ENCODE peak calls at places on chromosomes 1 and 21, in four cellular contexts. One of them, this sample, is unnamed.

GRCh38 chr1:198890531-198890930 is 251.7 kb downstream of the PTPRC start:
- DNase-seq in breast epithelium: no peak
- DNase-seq in psoas muscle: no peak
- DNase-seq in CD4-positive, CD25-positive, alpha-beta regulatory T cell: no peak
- DNase-seq in this sample: no peak

GRCh38 chr1:179818260-179818659 is 59.3 kb downstream of the TOR1AIP2 start:
- DNase-seq in breast epithelium: no peak
- DNase-seq in psoas muscle: no peak
- DNase-seq in CD4-positive, CD25-positive, alpha-beta regulatory T cell: no peak
- DNase-seq in this sample: no peak

GRCh38 chr1:210151063-210151672 is 81.4 kb upstream of the SERTAD4 start:
- DNase-seq in breast epithelium: no peak
- DNase-seq in psoas muscle: no peak
- DNase-seq in CD4-positive, CD25-positive, alpha-beta regulatory T cell: no peak
- DNase-seq in this sample: no peak

GRCh38 chr21:38255718-38256117 is 1.1 kb upstream of the KCNJ15 start:
- DNase-seq in breast epithelium: no peak
- DNase-seq in psoas muscle: no peak
- DNase-seq in CD4-positive, CD25-positive, alpha-beta regulatory T cell: no peak
- DNase-seq in this sample: no peak

GRCh38 chr1:2073382-2074230 is 23.4 kb downstream of the PRKCZ start:
- DNase-seq in breast epithelium: no peak
- DNase-seq in psoas muscle: no peak
- DNase-seq in CD4-positive, CD25-positive, alpha-beta regulatory T cell: no peak
- DNase-seq in this sample: peak; percentile 73

GRCh38 chr1:45305231-45305630 is 21.5 kb upstream of the HPDL start:
- DNase-seq in breast epithelium: no peak
- DNase-seq in psoas muscle: no peak
- DNase-seq in CD4-positive, CD25-positive, alpha-beta regulatory T cell: no peak
- DNase-seq in this sample: no peak

GRCh38 chr1:2316451-2316940 is 74.9 kb downstream of the MORN1 start:
- DNase-seq in breast epithelium: no peak
- DNase-seq in psoas muscle: no peak
- DNase-seq in CD4-positive, CD25-positive, alpha-beta regulatory T cell: no peak
- DNase-seq in this sample: no peak

GRCh38 chr1:38803647-38804046 is 55.9 kb downstream of the RRAGC start:
- DNase-seq in breast epithelium: no peak
- DNase-seq in psoas muscle: no peak
- DNase-seq in CD4-positive, CD25-positive, alpha-beta regulatory T cell: no peak
- DNase-seq in this sample: no peak

GRCh38 chr1:114718661-114719423 is 2.3 kb upstream of the NRAS start:
- DNase-seq in breast epithelium: no peak
- DNase-seq in psoas muscle: no peak
- DNase-seq in CD4-positive, CD25-positive, alpha-beta regulatory T cell: no peak
- DNase-seq in this sample: no peak

GRCh38 chr1:16607433-16607851 is 5.9 kb downstream of the NBPF1 start:
- DNase-seq in breast epithelium: no peak
- DNase-seq in psoas muscle: no peak
- DNase-seq in CD4-positive, CD25-positive, alpha-beta regulatory T cell: no peak
- DNase-seq in this sample: no peak

GRCh38 chr1:100928128-100928527 is 32.2 kb downstream of the SLC30A7 start:
- DNase-seq in breast epithelium: no peak
- DNase-seq in psoas muscle: no peak
- DNase-seq in CD4-positive, CD25-positive, alpha-beta regulatory T cell: no peak
- DNase-seq in this sample: no peak

GRCh38 chr21:45533731-45534571 is 8.3 kb downstream of the SLC19A1 start:
- DNase-seq in breast epithelium: no peak
- DNase-seq in psoas muscle: peak; percentile 45
- DNase-seq in CD4-positive, CD25-positive, alpha-beta regulatory T cell: no peak
- DNase-seq in this sample: no peak

GRCh38 chr1:232868793-232869491 is 63.7 kb downstream of the MAP10 start:
- DNase-seq in breast epithelium: peak; percentile 64
- DNase-seq in psoas muscle: no peak
- DNase-seq in CD4-positive, CD25-positive, alpha-beta regulatory T cell: no peak
- DNase-seq in this sample: no peak

GRCh38 chr1:20090119-20090518 is 20.1 kb downstream of the PLA2G5 start:
- DNase-seq in breast epithelium: no peak
- DNase-seq in psoas muscle: no peak
- DNase-seq in CD4-positive, CD25-positive, alpha-beta regulatory T cell: no peak
- DNase-seq in this sample: no peak

GRCh38 chr21:25732091-25732760 is 2.5 kb downstream of the ATP5PF start:
- DNase-seq in breast epithelium: no peak
- DNase-seq in psoas muscle: no peak
- DNase-seq in CD4-positive, CD25-positive, alpha-beta regulatory T cell: no peak
- DNase-seq in this sample: no peak

GRCh38 chr1:172321429-172321828 is 99.1 kb upstream of the C1orf105 start:
- DNase-seq in breast epithelium: no peak
- DNase-seq in psoas muscle: no peak
- DNase-seq in CD4-positive, CD25-positive, alpha-beta regulatory T cell: no peak
- DNase-seq in this sample: no peak

GRCh38 chr1:32766328-32766972 is 50.7 kb downstream of the YARS1 start:
- DNase-seq in breast epithelium: no peak
- DNase-seq in psoas muscle: no peak
- DNase-seq in CD4-positive, CD25-positive, alpha-beta regulatory T cell: no peak
- DNase-seq in this sample: no peak

GRCh38 chr1:222941425-222941824 is 126.6 kb downstream of the DISP1 start:
- DNase-seq in breast epithelium: no peak
- DNase-seq in psoas muscle: no peak
- DNase-seq in CD4-positive, CD25-positive, alpha-beta regulatory T cell: no peak
- DNase-seq in this sample: no peak

GRCh38 chr1:110420023-110420662 is 12.6 kb upstream of the LAMTOR5 start:
- DNase-seq in breast epithelium: no peak
- DNase-seq in psoas muscle: no peak
- DNase-seq in CD4-positive, CD25-positive, alpha-beta regulatory T cell: no peak
- DNase-seq in this sample: no peak

GRCh38 chr1:196372896-196373536 is 235.2 kb downstream of the KCNT2 start:
- DNase-seq in breast epithelium: no peak
- DNase-seq in psoas muscle: no peak
- DNase-seq in CD4-positive, CD25-positive, alpha-beta regulatory T cell: no peak
- DNase-seq in this sample: no peak

GRCh38 chr21:41585199-41585994 is 77.4 kb upstream of the TMPRSS2 start:
- DNase-seq in breast epithelium: peak; percentile 27
- DNase-seq in psoas muscle: no peak
- DNase-seq in CD4-positive, CD25-positive, alpha-beta regulatory T cell: no peak
- DNase-seq in this sample: no peak
- H3K27ac ChIP-seq in breast epithelium: no peak overlapping the region
- H3K27ac ChIP-seq in psoas muscle: no peak overlapping the region
- H3K27ac ChIP-seq in CD4-positive, CD25-positive, alpha-beta regulatory T cell: no peak overlapping the region
- H3K27ac ChIP-seq in this sample: no peak overlapping the region

GRCh38 chr1:40432644-40433385 is 17.5 kb upstream of the ZFP69B start:
- DNase-seq in breast epithelium: no peak
- DNase-seq in psoas muscle: no peak
- DNase-seq in CD4-positive, CD25-positive, alpha-beta regulatory T cell: no peak
- DNase-seq in this sample: no peak
- H3K27ac ChIP-seq in breast epithelium: no peak overlapping the region
- H3K27ac ChIP-seq in psoas muscle: no peak overlapping the region
- H3K27ac ChIP-seq in CD4-positive, CD25-positive, alpha-beta regulatory T cell: no peak overlapping the region
- H3K27ac ChIP-seq in this sample: no peak overlapping the region

GRCh38 chr1:109386054-109386717 is 11.5 kb downstream of the SORT1 start:
- DNase-seq in breast epithelium: no peak
- DNase-seq in psoas muscle: no peak
- DNase-seq in CD4-positive, CD25-positive, alpha-beta regulatory T cell: no peak
- DNase-seq in this sample: no peak

GRCh38 chr1:109381573-109381972 is 16.1 kb downstream of the SORT1 start:
- DNase-seq in breast epithelium: no peak
- DNase-seq in psoas muscle: no peak
- DNase-seq in CD4-positive, CD25-positive, alpha-beta regulatory T cell: no peak
- DNase-seq in this sample: no peak

GRCh38 chr1:109383850-109384249 is 13.9 kb downstream of the SORT1 start:
- DNase-seq in breast epithelium: no peak
- DNase-seq in psoas muscle: no peak
- DNase-seq in CD4-positive, CD25-positive, alpha-beta regulatory T cell: no peak
- DNase-seq in this sample: no peak

GRCh38 chr1:109385417-109385816 is 12.3 kb downstream of the SORT1 start:
- DNase-seq in breast epithelium: no peak
- DNase-seq in psoas muscle: peak; percentile 65
- DNase-seq in CD4-positive, CD25-positive, alpha-beta regulatory T cell: no peak
- DNase-seq in this sample: no peak

DNA sequence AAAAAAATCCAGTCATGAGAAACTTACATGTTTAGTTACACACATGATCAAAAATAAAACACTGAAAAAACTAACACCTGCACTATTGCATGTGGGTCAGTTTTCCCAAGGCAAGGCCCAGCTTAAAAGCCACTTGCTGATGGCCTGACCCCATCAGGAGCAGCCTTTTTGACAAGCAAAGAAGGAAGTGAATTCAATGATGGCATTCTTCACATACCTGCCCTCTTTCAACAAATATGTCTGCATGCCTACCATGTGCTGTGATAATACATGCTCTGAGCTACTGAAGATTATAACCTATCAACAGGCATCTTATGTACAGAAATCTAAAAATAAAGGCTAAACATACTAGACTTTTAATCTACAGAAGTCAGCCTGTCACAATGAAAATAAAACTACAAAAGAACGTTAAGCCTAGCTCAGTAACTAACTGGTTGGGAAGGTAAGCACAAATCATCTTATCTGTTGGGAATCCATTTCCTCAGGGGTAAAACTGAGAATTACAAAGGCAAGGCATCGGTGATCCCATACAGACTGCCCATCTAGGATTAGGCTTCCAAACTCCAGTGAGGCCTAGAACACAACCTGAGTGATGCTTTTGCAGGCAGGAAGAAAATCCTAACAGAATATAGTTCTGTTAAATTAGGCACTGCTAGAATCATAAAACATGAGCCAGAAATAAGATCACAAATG is 14.5 kb downstream of the SORT1 start:
- DNase-seq in breast epithelium: no peak
- DNase-seq in psoas muscle: no peak
- DNase-seq in CD4-positive, CD25-positive, alpha-beta regulatory T cell: no peak
- DNase-seq in this sample: no peak
- H3K27ac ChIP-seq in breast epithelium: no peak overlapping the region
- H3K27ac ChIP-seq in psoas muscle: peak overlapping the region; percentile 97
- H3K27ac ChIP-seq in CD4-positive, CD25-positive, alpha-beta regulatory T cell: no peak overlapping the region
- H3K27ac ChIP-seq in this sample: peak overlapping the region; percentile 88

DNA sequence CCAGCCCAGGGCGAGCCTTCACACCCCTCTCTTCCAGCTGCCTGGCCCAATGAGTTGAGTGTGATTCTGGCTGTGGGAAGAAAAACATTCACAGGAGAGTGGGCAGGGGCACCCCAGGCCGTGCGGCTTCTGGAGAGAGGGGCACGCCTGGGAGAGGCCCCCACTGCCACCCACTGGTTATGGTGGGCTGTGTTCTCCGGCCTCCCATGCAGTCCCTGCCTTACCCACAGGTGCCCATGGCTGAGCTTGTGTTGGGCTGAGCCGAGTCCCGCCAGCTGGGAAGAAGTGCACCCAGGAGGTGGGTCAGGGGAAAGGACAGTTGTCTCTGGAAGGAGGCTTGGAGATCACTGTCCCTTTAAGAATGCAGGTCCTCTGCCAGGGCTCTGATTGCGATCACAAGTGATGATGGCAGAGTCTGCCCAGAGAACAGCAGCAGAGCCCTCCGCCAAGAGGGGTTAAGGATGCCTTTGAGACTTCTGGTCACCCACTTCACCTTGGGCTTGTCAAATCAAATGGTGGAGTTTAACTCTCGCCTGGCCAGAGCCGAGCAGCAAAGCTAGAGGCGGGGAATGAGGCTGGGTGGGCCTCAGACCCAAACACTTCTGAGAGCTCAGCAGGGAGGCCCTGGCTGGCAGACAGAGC is 124.7 kb upstream of the ARHGEF16 start:
- DNase-seq in breast epithelium: no peak
- DNase-seq in psoas muscle: no peak
- DNase-seq in CD4-positive, CD25-positive, alpha-beta regulatory T cell: no peak
- DNase-seq in this sample: no peak
- H3K27ac ChIP-seq in breast epithelium: no peak overlapping the region
- H3K27ac ChIP-seq in psoas muscle: no peak overlapping the region
- H3K27ac ChIP-seq in CD4-positive, CD25-positive, alpha-beta regulatory T cell: no peak overlapping the region
- H3K27ac ChIP-seq in this sample: peak overlapping the region; percentile 74

GRCh38 chr21:35020902-35021301 is 28.2 kb downstream of the RUNX1 start:
- DNase-seq in breast epithelium: no peak
- DNase-seq in psoas muscle: no peak
- DNase-seq in CD4-positive, CD25-positive, alpha-beta regulatory T cell: no peak
- DNase-seq in this sample: no peak

GRCh38 chr21:35019631-35020032 is 29.5 kb downstream of the RUNX1 start:
- DNase-seq in breast epithelium: no peak
- DNase-seq in psoas muscle: no peak
- DNase-seq in CD4-positive, CD25-positive, alpha-beta regulatory T cell: no peak
- DNase-seq in this sample: no peak

GRCh38 chr21:35020446-35020845 is 28.7 kb downstream of the RUNX1 start:
- DNase-seq in breast epithelium: no peak
- DNase-seq in psoas muscle: no peak
- DNase-seq in CD4-positive, CD25-positive, alpha-beta regulatory T cell: peak; percentile 19
- DNase-seq in this sample: no peak

GRCh38 chr21:35023396-35024070 is 25.6 kb downstream of the RUNX1 start:
- DNase-seq in breast epithelium: no peak
- DNase-seq in psoas muscle: no peak
- DNase-seq in CD4-positive, CD25-positive, alpha-beta regulatory T cell: no peak
- DNase-seq in this sample: no peak

GRCh38 chr21:35021546-35021945 is 27.6 kb downstream of the RUNX1 start:
- DNase-seq in breast epithelium: no peak
- DNase-seq in psoas muscle: no peak
- DNase-seq in CD4-positive, CD25-positive, alpha-beta regulatory T cell: no peak
- DNase-seq in this sample: no peak
- H3K27ac ChIP-seq in breast epithelium: no peak overlapping the region
- H3K27ac ChIP-seq in psoas muscle: no peak overlapping the region
- H3K27ac ChIP-seq in CD4-positive, CD25-positive, alpha-beta regulatory T cell: no peak overlapping the region
- H3K27ac ChIP-seq in this sample: no peak overlapping the region

DNA sequence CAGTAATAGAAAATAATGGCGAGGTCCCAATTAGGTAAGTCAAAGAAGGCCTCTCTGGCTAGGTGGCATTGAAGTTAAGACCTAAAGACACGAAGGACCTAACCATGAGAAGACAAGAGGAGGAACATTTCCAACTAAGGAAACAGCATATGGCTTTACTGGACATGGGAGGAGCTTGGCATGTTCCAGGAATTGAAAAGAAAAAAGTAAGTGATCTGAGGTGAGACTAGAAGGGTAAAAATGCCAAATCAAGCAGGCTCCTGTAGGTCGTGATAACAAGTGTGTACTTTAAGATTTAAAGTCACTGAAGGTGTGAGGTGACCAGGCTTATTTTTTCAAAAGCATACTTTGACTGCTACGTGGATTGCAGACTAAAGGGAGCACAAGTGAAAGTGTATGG is 13.4 kb upstream of the CLCC1 start:
- DNase-seq in breast epithelium: no peak
- DNase-seq in psoas muscle: no peak
- DNase-seq in CD4-positive, CD25-positive, alpha-beta regulatory T cell: no peak
- DNase-seq in this sample: no peak
- H3K27ac ChIP-seq in breast epithelium: no peak overlapping the region
- H3K27ac ChIP-seq in psoas muscle: no peak overlapping the region
- H3K27ac ChIP-seq in CD4-positive, CD25-positive, alpha-beta regulatory T cell: no peak overlapping the region
- H3K27ac ChIP-seq in this sample: no peak overlapping the region

DNA sequence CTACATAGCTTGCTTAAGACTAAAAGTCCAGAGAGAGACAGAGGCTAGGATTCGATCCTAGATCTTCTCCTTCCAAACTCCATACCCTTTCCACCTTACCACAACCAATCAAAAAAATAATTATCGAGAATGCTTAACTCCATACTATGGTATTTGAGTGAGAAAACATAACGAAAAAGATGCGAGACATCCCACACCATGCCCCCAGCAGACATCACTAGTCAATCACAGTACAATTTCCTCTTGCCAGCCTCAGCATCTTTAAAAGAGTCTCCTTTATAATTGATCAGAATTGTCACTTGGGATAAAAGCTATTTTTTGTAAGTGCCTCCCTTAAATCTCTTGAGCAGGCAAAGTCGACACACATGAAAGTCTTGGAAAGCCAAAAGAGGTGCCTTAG is 875 bp downstream of the NCF2 start:
- DNase-seq in breast epithelium: no peak
- DNase-seq in psoas muscle: no peak
- DNase-seq in CD4-positive, CD25-positive, alpha-beta regulatory T cell: no peak
- DNase-seq in this sample: no peak
- H3K27ac ChIP-seq in breast epithelium: no peak overlapping the region
- H3K27ac ChIP-seq in psoas muscle: no peak overlapping the region
- H3K27ac ChIP-seq in CD4-positive, CD25-positive, alpha-beta regulatory T cell: peak overlapping the region; percentile 52
- H3K27ac ChIP-seq in this sample: peak overlapping the region; percentile 62